ENCODE peak calls at places on chromosome 13, in nine cellular contexts. One of them, this sample, is unnamed.

GRCh38 chr13:100089633-100090032 is 740 bp downstream of the PCCA start:
- DNase-seq in GM04504: no peak
- DNase-seq in stimulated activated CD4-positive, alpha-beta T cell treated with anti-CD3 and anti-CD28 coated beads, Interleukin-1b, Interleukin-23, amount 100 ng/mL, for 48 hours: no peak
- DNase-seq in H9: no peak
- DNase-seq in GM10248: peak; percentile 25
- DNase-seq in effector CD4-positive, alpha-beta T cell: no peak
- DNase-seq in lung: no peak
- DNase-seq in activated T-helper 2 cell treated with anti-CD3 and anti-CD28 coated beads, Interferon-gamma antibody, Interleukin-2, Interleukin-4, amounts not matched to agents 10 μg/mL and 5 μg/mL and 100 μg/mL, durations not matched to agents 14 hours and 24 hours and 36 hours: no peak
- DNase-seq in activated gamma-delta T cell: no peak
- DNase-seq in this sample: no peak

GRCh38 chr13:111956261-111957151 is 110.4 kb upstream of the SOX1 start:
- DNase-seq in activated gamma-delta T cell: no peak
- DNase-seq in lung: no peak
- DNase-seq in activated T-helper 2 cell treated with anti-CD3 and anti-CD28 coated beads, Interferon-gamma antibody, Interleukin-2, Interleukin-4, amounts not matched to agents 10 μg/mL and 5 μg/mL and 100 μg/mL, durations not matched to agents 14 hours and 24 hours and 36 hours: no peak
- DNase-seq in stimulated activated CD4-positive, alpha-beta T cell treated with anti-CD3 and anti-CD28 coated beads, Interleukin-1b, Interleukin-23, amount 100 ng/mL, for 48 hours: no peak
- DNase-seq in effector CD4-positive, alpha-beta T cell: no peak
- DNase-seq in GM10248: no peak
- DNase-seq in H9: peak; percentile 24
- DNase-seq in GM04504: no peak
- DNase-seq in this sample: no peak

GRCh38 chr13:54536112-54536511 is 1507.5 kb downstream of the OLFM4 start:
- DNase-seq in stimulated activated CD4-positive, alpha-beta T cell treated with anti-CD3 and anti-CD28 coated beads, Interleukin-1b, Interleukin-23, amount 100 ng/mL, for 48 hours: no peak
- DNase-seq in effector CD4-positive, alpha-beta T cell: no peak
- DNase-seq in activated gamma-delta T cell: no peak
- DNase-seq in H9: no peak
- DNase-seq in GM10248: no peak
- DNase-seq in activated T-helper 2 cell treated with anti-CD3 and anti-CD28 coated beads, Interferon-gamma antibody, Interleukin-2, Interleukin-4, amounts not matched to agents 10 μg/mL and 5 μg/mL and 100 μg/mL, durations not matched to agents 14 hours and 24 hours and 36 hours: no peak
- DNase-seq in lung: no peak
- DNase-seq in GM04504: no peak
- DNase-seq in this sample: no peak

GRCh38 chr13:38419312-38419873 is 69.7 kb downstream of the UFM1 start:
- DNase-seq in GM10248: no peak
- DNase-seq in effector CD4-positive, alpha-beta T cell: no peak
- DNase-seq in lung: no peak
- DNase-seq in activated T-helper 2 cell treated with anti-CD3 and anti-CD28 coated beads, Interferon-gamma antibody, Interleukin-2, Interleukin-4, amounts not matched to agents 10 μg/mL and 5 μg/mL and 100 μg/mL, durations not matched to agents 14 hours and 24 hours and 36 hours: no peak
- DNase-seq in activated gamma-delta T cell: no peak
- DNase-seq in stimulated activated CD4-positive, alpha-beta T cell treated with anti-CD3 and anti-CD28 coated beads, Interleukin-1b, Interleukin-23, amount 100 ng/mL, for 48 hours: no peak
- DNase-seq in GM04504: no peak
- DNase-seq in H9: no peak
- DNase-seq in this sample: no peak

GRCh38 chr13:93080587-93080986 is 146.0 kb upstream of the GPC6 start:
- DNase-seq in GM10248: no peak
- DNase-seq in GM04504: no peak
- DNase-seq in activated gamma-delta T cell: no peak
- DNase-seq in lung: no peak
- DNase-seq in effector CD4-positive, alpha-beta T cell: no peak
- DNase-seq in stimulated activated CD4-positive, alpha-beta T cell treated with anti-CD3 and anti-CD28 coated beads, Interleukin-1b, Interleukin-23, amount 100 ng/mL, for 48 hours: no peak
- DNase-seq in H9: no peak
- DNase-seq in activated T-helper 2 cell treated with anti-CD3 and anti-CD28 coated beads, Interferon-gamma antibody, Interleukin-2, Interleukin-4, amounts not matched to agents 10 μg/mL and 5 μg/mL and 100 μg/mL, durations not matched to agents 14 hours and 24 hours and 36 hours: no peak
- DNase-seq in this sample: no peak

GRCh38 chr13:27770809-27771208 is 21.5 kb upstream of the GSX1 start:
- DNase-seq in lung: no peak
- DNase-seq in activated T-helper 2 cell treated with anti-CD3 and anti-CD28 coated beads, Interferon-gamma antibody, Interleukin-2, Interleukin-4, amounts not matched to agents 10 μg/mL and 5 μg/mL and 100 μg/mL, durations not matched to agents 14 hours and 24 hours and 36 hours: no peak
- DNase-seq in activated gamma-delta T cell: no peak
- DNase-seq in GM04504: no peak
- DNase-seq in effector CD4-positive, alpha-beta T cell: no peak
- DNase-seq in stimulated activated CD4-positive, alpha-beta T cell treated with anti-CD3 and anti-CD28 coated beads, Interleukin-1b, Interleukin-23, amount 100 ng/mL, for 48 hours: peak; percentile 22
- DNase-seq in GM10248: peak; percentile 57
- DNase-seq in H9: peak; percentile 61
- DNase-seq in this sample: no peak

GRCh38 chr13:30805603-30806011 is 70.3 kb downstream of the ALOX5AP start:
- DNase-seq in H9: no peak
- DNase-seq in activated T-helper 2 cell treated with anti-CD3 and anti-CD28 coated beads, Interferon-gamma antibody, Interleukin-2, Interleukin-4, amounts not matched to agents 10 μg/mL and 5 μg/mL and 100 μg/mL, durations not matched to agents 14 hours and 24 hours and 36 hours: no peak
- DNase-seq in effector CD4-positive, alpha-beta T cell: no peak
- DNase-seq in GM04504: no peak
- DNase-seq in GM10248: no peak
- DNase-seq in stimulated activated CD4-positive, alpha-beta T cell treated with anti-CD3 and anti-CD28 coated beads, Interleukin-1b, Interleukin-23, amount 100 ng/mL, for 48 hours: no peak
- DNase-seq in activated gamma-delta T cell: no peak
- DNase-seq in lung: no peak
- DNase-seq in this sample: no peak

GRCh38 chr13:49300716-49301589 is 53.2 kb downstream of the CDADC1 start:
- DNase-seq in activated T-helper 2 cell treated with anti-CD3 and anti-CD28 coated beads, Interferon-gamma antibody, Interleukin-2, Interleukin-4, amounts not matched to agents 10 μg/mL and 5 μg/mL and 100 μg/mL, durations not matched to agents 14 hours and 24 hours and 36 hours: peak; percentile 63
- DNase-seq in H9: peak; percentile 76
- DNase-seq in activated gamma-delta T cell: no peak
- DNase-seq in stimulated activated CD4-positive, alpha-beta T cell treated with anti-CD3 and anti-CD28 coated beads, Interleukin-1b, Interleukin-23, amount 100 ng/mL, for 48 hours: peak; percentile 65
- DNase-seq in GM10248: peak; percentile 87
- DNase-seq in effector CD4-positive, alpha-beta T cell: peak; percentile 42
- DNase-seq in GM04504: peak; percentile 45
- DNase-seq in lung: peak; percentile 59
- DNase-seq in this sample: peak; percentile 57